ENCODE peak calls at places on chromosomes 11 and 22, in ten cellular contexts. One of them, this sample, is unnamed.

GRCh38 chr11:100981196-100981824 is 148.3 kb downstream of the PGR start:
- DNase-seq in progenitor cell of endocrine pancreas: no peak
- DNase-seq in GM12878: no peak
- DNase-seq in dorsolateral prefrontal cortex: no peak
- DNase-seq in mesothelial cell of epicardium: no peak
- DNase-seq in IMR-90: no peak
- DNase-seq in mammary epithelial cell: peak; percentile 22
- DNase-seq in cardiac fibroblast: no peak
- DNase-seq in tibial artery: no peak
- DNase-seq in GM12865: no peak
- DNase-seq in this sample: no peak

GRCh38 chr22:33405194-33405593 is 347.0 kb upstream of the SYN3 start:
- DNase-seq in progenitor cell of endocrine pancreas: no peak
- DNase-seq in GM12878: no peak
- DNase-seq in dorsolateral prefrontal cortex: no peak
- DNase-seq in mesothelial cell of epicardium: no peak
- DNase-seq in IMR-90: no peak
- DNase-seq in mammary epithelial cell: no peak
- DNase-seq in cardiac fibroblast: no peak
- DNase-seq in tibial artery: no peak
- DNase-seq in GM12865: no peak
- DNase-seq in this sample: no peak

GRCh38 chr22:27331526-27332281 is 469.9 kb downstream of the MN1 start:
- DNase-seq in progenitor cell of endocrine pancreas: peak; percentile 18
- DNase-seq in GM12878: no peak
- DNase-seq in dorsolateral prefrontal cortex: peak; percentile 60
- DNase-seq in mesothelial cell of epicardium: no peak
- DNase-seq in IMR-90: peak; percentile 27
- DNase-seq in mammary epithelial cell: no peak
- DNase-seq in cardiac fibroblast: peak; percentile 58
- DNase-seq in tibial artery: peak; percentile 67
- DNase-seq in GM12865: no peak
- DNase-seq in this sample: peak; percentile 10

GRCh38 chr11:36672815-36673450 is 74.9 kb upstream of the RAG2 start:
- DNase-seq in progenitor cell of endocrine pancreas: no peak
- DNase-seq in GM12878: no peak
- DNase-seq in dorsolateral prefrontal cortex: no peak
- DNase-seq in mesothelial cell of epicardium: no peak
- DNase-seq in IMR-90: peak; percentile 58
- DNase-seq in mammary epithelial cell: peak; percentile 39
- DNase-seq in cardiac fibroblast: peak; percentile 71
- DNase-seq in tibial artery: no peak
- DNase-seq in GM12865: peak; percentile 55
- DNase-seq in this sample: peak; percentile 4

GRCh38 chr11:134555510-134555909 is 143.5 kb upstream of the B3GAT1 start:
- DNase-seq in progenitor cell of endocrine pancreas: no peak
- DNase-seq in GM12878: no peak
- DNase-seq in dorsolateral prefrontal cortex: no peak
- DNase-seq in mesothelial cell of epicardium: peak; percentile 17
- DNase-seq in IMR-90: no peak
- DNase-seq in mammary epithelial cell: no peak
- DNase-seq in cardiac fibroblast: no peak
- DNase-seq in tibial artery: no peak
- DNase-seq in GM12865: no peak
- DNase-seq in this sample: no peak

GRCh38 chr11:69294621-69295078 is 695 bp downstream of the MYEOV start:
- DNase-seq in progenitor cell of endocrine pancreas: no peak
- DNase-seq in GM12878: no peak
- DNase-seq in dorsolateral prefrontal cortex: peak; percentile 14
- DNase-seq in mesothelial cell of epicardium: no peak
- DNase-seq in IMR-90: no peak
- DNase-seq in mammary epithelial cell: no peak
- DNase-seq in cardiac fibroblast: no peak
- DNase-seq in tibial artery: no peak
- DNase-seq in GM12865: no peak
- DNase-seq in this sample: no peak

GRCh38 chr22:22168190-22168940 is 76.2 kb upstream of the VPREB1 start:
- DNase-seq in progenitor cell of endocrine pancreas: no peak
- DNase-seq in GM12878: peak; percentile 57
- DNase-seq in dorsolateral prefrontal cortex: no peak
- DNase-seq in mesothelial cell of epicardium: no peak
- DNase-seq in IMR-90: peak; percentile 61
- DNase-seq in mammary epithelial cell: peak; percentile 42
- DNase-seq in cardiac fibroblast: peak; percentile 36
- DNase-seq in tibial artery: no peak
- DNase-seq in GM12865: peak; percentile 93
- DNase-seq in this sample: peak; percentile 16

GRCh38 chr11:68021167-68021787 is 9.2 kb upstream of the NDUFS8 start:
- DNase-seq in progenitor cell of endocrine pancreas: no peak
- DNase-seq in GM12878: no peak
- DNase-seq in dorsolateral prefrontal cortex: no peak
- DNase-seq in mesothelial cell of epicardium: no peak
- DNase-seq in IMR-90: no peak
- DNase-seq in mammary epithelial cell: no peak
- DNase-seq in cardiac fibroblast: no peak
- DNase-seq in tibial artery: no peak
- DNase-seq in GM12865: no peak
- DNase-seq in this sample: no peak

GRCh38 chr11:114192841-114193389 is 103.3 kb upstream of the NNMT start:
- DNase-seq in progenitor cell of endocrine pancreas: no peak
- DNase-seq in GM12878: no peak
- DNase-seq in dorsolateral prefrontal cortex: no peak
- DNase-seq in mesothelial cell of epicardium: no peak
- DNase-seq in IMR-90: no peak
- DNase-seq in mammary epithelial cell: no peak
- DNase-seq in cardiac fibroblast: no peak
- DNase-seq in tibial artery: no peak
- DNase-seq in GM12865: no peak
- DNase-seq in this sample: no peak

GRCh38 chr11:130533113-130533803 is 84.8 kb downstream of the ADAMTS15 start:
- DNase-seq in progenitor cell of endocrine pancreas: no peak
- DNase-seq in GM12878: no peak
- DNase-seq in dorsolateral prefrontal cortex: no peak
- DNase-seq in mesothelial cell of epicardium: no peak
- DNase-seq in IMR-90: no peak
- DNase-seq in mammary epithelial cell: no peak
- DNase-seq in cardiac fibroblast: no peak
- DNase-seq in tibial artery: no peak
- DNase-seq in GM12865: no peak
- DNase-seq in this sample: no peak

GRCh38 chr11:128624269-128625170 is 37.2 kb upstream of the ETS1 start:
- DNase-seq in progenitor cell of endocrine pancreas: no peak
- DNase-seq in GM12878: no peak
- DNase-seq in dorsolateral prefrontal cortex: no peak
- DNase-seq in mesothelial cell of epicardium: no peak
- DNase-seq in IMR-90: no peak
- DNase-seq in mammary epithelial cell: no peak
- DNase-seq in cardiac fibroblast: no peak
- DNase-seq in tibial artery: no peak
- DNase-seq in GM12865: peak; percentile 86
- DNase-seq in this sample: peak; percentile 77

DNA sequence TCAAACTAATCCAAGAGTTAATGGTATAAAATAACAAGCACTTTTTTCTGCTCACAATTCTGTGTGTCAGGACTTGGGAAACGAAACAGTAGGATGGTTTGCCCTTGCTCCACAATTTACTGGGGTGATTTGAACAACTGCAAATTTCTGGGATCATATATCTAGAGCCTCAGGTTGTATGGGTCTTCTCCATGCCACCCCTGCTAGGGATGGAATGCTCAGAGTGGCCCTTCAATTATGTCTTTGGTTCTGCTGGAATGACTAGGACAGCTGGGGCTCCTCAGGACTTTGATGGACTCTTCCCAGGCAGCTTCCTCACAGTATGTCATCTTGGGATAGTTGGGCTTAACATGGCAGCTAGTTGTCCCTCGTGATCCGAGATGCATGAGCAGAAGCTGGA is 223.0 kb upstream of the ANO5 start:
- DNase-seq in progenitor cell of endocrine pancreas: no peak
- DNase-seq in GM12878: no peak
- DNase-seq in dorsolateral prefrontal cortex: no peak
- DNase-seq in mesothelial cell of epicardium: no peak
- DNase-seq in IMR-90: no peak
- DNase-seq in mammary epithelial cell: no peak
- DNase-seq in cardiac fibroblast: no peak
- DNase-seq in tibial artery: no peak
- DNase-seq in GM12865: no peak
- DNase-seq in this sample: no peak
- TF ChIP-seq CTCF in progenitor cell of endocrine pancreas: no peak
- TF ChIP-seq CTCF in GM12878: no peak
- TF ChIP-seq CTCF in dorsolateral prefrontal cortex: no peak
- TF ChIP-seq CTCF in mesothelial cell of epicardium: no peak
- TF ChIP-seq CTCF in IMR-90: no peak
- TF ChIP-seq CTCF in mammary epithelial cell: no peak
- TF ChIP-seq CTCF in cardiac fibroblast: no peak
- TF ChIP-seq CTCF in tibial artery: no peak
- TF ChIP-seq CTCF in GM12865: no peak
- TF ChIP-seq CTCF in this sample: no peak

GRCh38 chr11:75562048-75562835 is at the start of gene SERPINH1:
- DNase-seq in progenitor cell of endocrine pancreas: peak; percentile 55
- DNase-seq in GM12878: peak; percentile 58
- DNase-seq in dorsolateral prefrontal cortex: peak; percentile 71
- DNase-seq in mesothelial cell of epicardium: peak; percentile 73
- DNase-seq in IMR-90: peak; percentile 84
- DNase-seq in mammary epithelial cell: peak; percentile 73
- DNase-seq in cardiac fibroblast: peak; percentile 90
- DNase-seq in tibial artery: peak; percentile 89
- DNase-seq in GM12865: peak; percentile 89
- DNase-seq in this sample: peak; percentile 85

GRCh38 chr11:75562836-75563484 is 907 bp downstream of the SERPINH1 start:
- DNase-seq in progenitor cell of endocrine pancreas: no peak
- DNase-seq in GM12878: no peak
- DNase-seq in dorsolateral prefrontal cortex: no peak
- DNase-seq in mesothelial cell of epicardium: no peak
- DNase-seq in IMR-90: peak; percentile 56
- DNase-seq in mammary epithelial cell: peak; percentile 53
- DNase-seq in cardiac fibroblast: peak; percentile 84
- DNase-seq in tibial artery: no peak
- DNase-seq in GM12865: no peak
- DNase-seq in this sample: no peak

GRCh38 chr11:75563501-75563977 is 1.5 kb downstream of the SERPINH1 start:
- DNase-seq in progenitor cell of endocrine pancreas: no peak
- DNase-seq in GM12878: no peak
- DNase-seq in dorsolateral prefrontal cortex: no peak
- DNase-seq in mesothelial cell of epicardium: no peak
- DNase-seq in IMR-90: no peak
- DNase-seq in mammary epithelial cell: no peak
- DNase-seq in cardiac fibroblast: no peak
- DNase-seq in tibial artery: no peak
- DNase-seq in GM12865: no peak
- DNase-seq in this sample: no peak

GRCh38 chr11:75565221-75565814 is 3.3 kb downstream of the SERPINH1 start:
- DNase-seq in progenitor cell of endocrine pancreas: no peak
- DNase-seq in GM12878: no peak
- DNase-seq in dorsolateral prefrontal cortex: no peak
- DNase-seq in mesothelial cell of epicardium: no peak
- DNase-seq in IMR-90: peak; percentile 78
- DNase-seq in mammary epithelial cell: peak; percentile 67
- DNase-seq in cardiac fibroblast: peak; percentile 88
- DNase-seq in tibial artery: peak; percentile 76
- DNase-seq in GM12865: no peak
- DNase-seq in this sample: no peak

GRCh38 chr11:75563978-75564552 is 2.0 kb downstream of the SERPINH1 start:
- DNase-seq in progenitor cell of endocrine pancreas: peak; percentile 60
- DNase-seq in GM12878: no peak
- DNase-seq in dorsolateral prefrontal cortex: no peak
- DNase-seq in mesothelial cell of epicardium: peak; percentile 76
- DNase-seq in IMR-90: peak; percentile 92
- DNase-seq in mammary epithelial cell: peak; percentile 80
- DNase-seq in cardiac fibroblast: peak; percentile 96
- DNase-seq in tibial artery: peak; percentile 66
- DNase-seq in GM12865: no peak
- DNase-seq in this sample: no peak
- TF ChIP-seq CTCF in progenitor cell of endocrine pancreas: peak; percentile 58
- TF ChIP-seq CTCF in GM12878: no peak
- TF ChIP-seq CTCF in dorsolateral prefrontal cortex: no peak
- TF ChIP-seq CTCF in mesothelial cell of epicardium: peak; percentile 61
- TF ChIP-seq CTCF in IMR-90: peak; percentile 81
- TF ChIP-seq CTCF in mammary epithelial cell: peak; percentile 33
- TF ChIP-seq CTCF in cardiac fibroblast: peak; percentile 76
- TF ChIP-seq CTCF in tibial artery: peak; percentile 59
- TF ChIP-seq CTCF in GM12865: no peak
- TF ChIP-seq CTCF in this sample: no peak

GRCh38 chr22:37030560-37031281 is 11.2 kb downstream of the MPST start:
- DNase-seq in progenitor cell of endocrine pancreas: no peak
- DNase-seq in GM12878: no peak
- DNase-seq in dorsolateral prefrontal cortex: no peak
- DNase-seq in mesothelial cell of epicardium: no peak
- DNase-seq in IMR-90: no peak
- DNase-seq in mammary epithelial cell: no peak
- DNase-seq in cardiac fibroblast: no peak
- DNase-seq in tibial artery: no peak
- DNase-seq in GM12865: no peak
- DNase-seq in this sample: no peak
- TF ChIP-seq CTCF in progenitor cell of endocrine pancreas: no peak
- TF ChIP-seq CTCF in GM12878: no peak
- TF ChIP-seq CTCF in dorsolateral prefrontal cortex: no peak
- TF ChIP-seq CTCF in mesothelial cell of epicardium: no peak
- TF ChIP-seq CTCF in IMR-90: no peak
- TF ChIP-seq CTCF in mammary epithelial cell: no peak
- TF ChIP-seq CTCF in cardiac fibroblast: no peak
- TF ChIP-seq CTCF in tibial artery: no peak
- TF ChIP-seq CTCF in GM12865: no peak
- TF ChIP-seq CTCF in this sample: no peak

GRCh38 chr11:72602250-72602904 is 71.8 kb downstream of the PDE2A start:
- DNase-seq in progenitor cell of endocrine pancreas: no peak
- DNase-seq in GM12878: no peak
- DNase-seq in dorsolateral prefrontal cortex: no peak
- DNase-seq in mesothelial cell of epicardium: no peak
- DNase-seq in IMR-90: no peak
- DNase-seq in mammary epithelial cell: no peak
- DNase-seq in cardiac fibroblast: no peak
- DNase-seq in tibial artery: no peak
- DNase-seq in GM12865: no peak
- DNase-seq in this sample: no peak

GRCh38 chr11:72600557-72600956 is 73.7 kb downstream of the PDE2A start:
- DNase-seq in progenitor cell of endocrine pancreas: no peak
- DNase-seq in GM12878: no peak
- DNase-seq in dorsolateral prefrontal cortex: no peak
- DNase-seq in mesothelial cell of epicardium: no peak
- DNase-seq in IMR-90: no peak
- DNase-seq in mammary epithelial cell: no peak
- DNase-seq in cardiac fibroblast: no peak
- DNase-seq in tibial artery: no peak
- DNase-seq in GM12865: no peak
- DNase-seq in this sample: no peak

GRCh38 chr11:72599325-72600117 is 74.7 kb downstream of the PDE2A start:
- DNase-seq in progenitor cell of endocrine pancreas: no peak
- DNase-seq in GM12878: no peak
- DNase-seq in dorsolateral prefrontal cortex: no peak
- DNase-seq in mesothelial cell of epicardium: no peak
- DNase-seq in IMR-90: no peak
- DNase-seq in mammary epithelial cell: no peak
- DNase-seq in cardiac fibroblast: no peak
- DNase-seq in tibial artery: no peak
- DNase-seq in GM12865: no peak
- DNase-seq in this sample: no peak

GRCh38 chr11:72598466-72598865 is 75.8 kb downstream of the PDE2A start:
- DNase-seq in progenitor cell of endocrine pancreas: no peak
- DNase-seq in GM12878: no peak
- DNase-seq in dorsolateral prefrontal cortex: no peak
- DNase-seq in mesothelial cell of epicardium: no peak
- DNase-seq in IMR-90: no peak
- DNase-seq in mammary epithelial cell: no peak
- DNase-seq in cardiac fibroblast: no peak
- DNase-seq in tibial artery: no peak
- DNase-seq in GM12865: no peak
- DNase-seq in this sample: no peak

GRCh38 chr11:72598901-72599300 is 75.3 kb downstream of the PDE2A start:
- DNase-seq in progenitor cell of endocrine pancreas: peak; percentile 29
- DNase-seq in GM12878: no peak
- DNase-seq in dorsolateral prefrontal cortex: no peak
- DNase-seq in mesothelial cell of epicardium: no peak
- DNase-seq in IMR-90: peak; percentile 21
- DNase-seq in mammary epithelial cell: no peak
- DNase-seq in cardiac fibroblast: peak; percentile 54
- DNase-seq in tibial artery: peak; percentile 36
- DNase-seq in GM12865: no peak
- DNase-seq in this sample: no peak
- TF ChIP-seq CTCF in progenitor cell of endocrine pancreas: peak; percentile 68
- TF ChIP-seq CTCF in GM12878: peak; percentile 14
- TF ChIP-seq CTCF in dorsolateral prefrontal cortex: peak; percentile 62
- TF ChIP-seq CTCF in mesothelial cell of epicardium: no peak
- TF ChIP-seq CTCF in IMR-90: peak; percentile 50
- TF ChIP-seq CTCF in mammary epithelial cell: peak; percentile 5
- TF ChIP-seq CTCF in cardiac fibroblast: peak; percentile 71
- TF ChIP-seq CTCF in tibial artery: peak; percentile 53
- TF ChIP-seq CTCF in GM12865: no peak
- TF ChIP-seq CTCF in this sample: no peak